ENCODE peak calls at places on chromosomes 3 and 15, in eight cellular contexts. J, K, C, N, A, T, I and D are unnamed samples.

GRCh38 chr15:101445562-101446526 is 43.7 kb downstream of the PCSK6 start:
- DNase-seq in K (no peak), J (no peak), N (peak), C (peak), A (no peak), I (no peak), T (no peak), D (peak)

GRCh38 chr3:117820900-117821299 is 1111.3 kb downstream of the TUSC7 start:
- DNase-seq in A (peak), J (no peak), N (no peak), C (peak), I (no peak), K (no peak), T (no peak), D (no peak)

GRCh38 chr3:151226088-151226563 is 23.1 kb upstream of the GPR171 start:
- DNase-seq in C (peak), N (no peak), I (no peak), T (no peak), J (no peak), K (no peak), A (peak), D (peak)

GRCh38 chr3:179147571-179148445 is at the start of gene PIK3CA:
- DNase-seq in J (peak), K (peak), T (peak), N (peak), C (peak), A (peak), I (peak), D (peak)

GRCh38 chr3:81419196-81419595 is 342.2 kb downstream of the GBE1 start:
- DNase-seq in I (no peak), T (no peak), C (peak), K (no peak), J (no peak), A (peak), N (peak), D (no peak)

GRCh38 chr3:153752405-153753027 is 368.7 kb upstream of the ARHGEF26 start:
- DNase-seq in J (no peak), A (no peak), I (no peak), N (peak), T (no peak), K (no peak), C (peak), D (no peak)

GRCh38 chr15:80251505-80252280 is at the start of gene CTXND1:
- DNase-seq in C (peak), J (peak), K (no peak), N (no peak), T (no peak), A (no peak), I (no peak), D (no peak)

GRCh38 chr3:47244531-47245100 is 38.0 kb downstream of the KIF9 start:
- DNase-seq in N (no peak), C (no peak), I (no peak), A (no peak), K (no peak), T (no peak), J (no peak), D (no peak)

GRCh38 chr3:88221726-88222125 is 72.0 kb downstream of the C3orf38 start:
- DNase-seq in A (no peak), T (no peak), C (no peak), J (no peak), N (no peak), I (no peak), K (no peak), D (no peak)

GRCh38 chr15:74723187-74723586 is 2.1 kb downstream of the CYP1A1 start:
- DNase-seq in I (no peak), K (no peak), J (no peak), T (no peak), N (no peak), A (no peak), C (no peak), D (no peak)

GRCh38 chr3:125480656-125481374 is 39.2 kb downstream of the SNX4 start:
- DNase-seq in C (peak), I (no peak), J (no peak), T (no peak), K (no peak), A (no peak), N (no peak), D (peak)

GRCh38 chr3:163622384-163622783 is 1455.9 kb downstream of the SI start:
- DNase-seq in C (no peak), J (peak), T (no peak), N (no peak), A (no peak), K (no peak), I (no peak), D (no peak)

GRCh38 chr3:175980731-175981130 is 1121.6 kb downstream of the NAALADL2 start:
- DNase-seq in N (no peak), J (no peak), K (no peak), A (no peak), C (peak), T (no peak), I (no peak), D (no peak)